ENCODE peak calls at places on chromosomes 5 and 9, in eight cellular contexts. O is GM19239; P is cardiac muscle cell; J is amniotic stem cell; G is Ammon's horn; B is activated CD8-positive, alpha-beta memory T cell treated with anti-CD3 and anti-CD28 coated beads for 24 hours; W is choroid plexus epithelial cell; Z is activated naive CD4-positive, alpha-beta T cell treated with Interleukin-2 at 50 U/mL for 16 hours. T is an unnamed sample.

GRCh38 chr5:96528816-96529474 is 95.9 kb upstream of the PCSK1 start:
- DNase-seq in P (no peak), O (no peak), J (no peak), W (no peak), G (no peak), Z (no peak), B (no peak), T (no peak)

GRCh38 chr5:116771466-116772151 is 197.0 kb upstream of the SEMA6A start:
- DNase-seq in O (no peak), J (no peak), W (peak; percentile 27), Z (no peak), B (no peak), G (peak; percentile 35), P (no peak), T (peak; percentile 6)

GRCh38 chr9:134916161-134916665 is 1.5 kb downstream of the FCN1 start:
- DNase-seq in G (no peak), B (no peak), O (no peak), W (no peak), Z (no peak), P (no peak), J (no peak), T (no peak)

GRCh38 chr5:143016777-143017374 is 246.7 kb downstream of the ARHGAP26 start:
- DNase-seq in G (no peak), O (no peak), B (no peak), P (peak; percentile 57), W (peak; percentile 88), J (no peak), Z (peak; percentile 59), T (no peak)

GRCh38 chr9:92325991-92326500 is 293 bp downstream of the CENPP start:
- DNase-seq in P (no peak), B (no peak), O (no peak), Z (no peak), G (no peak), J (no peak), W (no peak), T (no peak)

GRCh38 chr9:96279927-96280326 is 22.0 kb downstream of the HSD17B3 start:
- DNase-seq in W (no peak), Z (no peak), J (no peak), B (no peak), P (no peak), G (no peak), O (no peak), T (no peak)

GRCh38 chr9:128098017-128098935 is 29.3 kb downstream of the PTGES2 start:
- DNase-seq in G (peak; percentile 93), B (peak; percentile 80), O (no peak), Z (peak; percentile 60), J (peak; percentile 97), W (peak; percentile 98), P (peak; percentile 99), T (peak; percentile 90)

GRCh38 chr9:91580136-91580535 is 156.5 kb upstream of the NFIL3 start:
- DNase-seq in P (peak; percentile 63), G (no peak), Z (no peak), W (peak; percentile 79), O (no peak), B (no peak), J (no peak), T (no peak)

GRCh38 chr9:75830303-75830702 is 60.2 kb upstream of the PCSK5 start:
- DNase-seq in J (no peak), Z (no peak), P (no peak), W (no peak), B (no peak), O (no peak), G (no peak), T (no peak)

GRCh38 chr5:98940586-98940985 is 11.8 kb upstream of the CHD1 start:
- DNase-seq in J (no peak), G (peak; percentile 47), W (peak; percentile 24), Z (no peak), B (no peak), O (no peak), P (no peak), T (no peak)

GRCh38 chr9:29043070-29043469 is 1469.8 kb upstream of the C9orf72 start:
- DNase-seq in Z (no peak), J (no peak), P (no peak), O (no peak), G (no peak), B (no peak), W (no peak), T (no peak)

GRCh38 chr9:131735238-131736181 is 4.4 kb downstream of the RAPGEF1 start:
- DNase-seq in O (no peak), P (no peak), Z (no peak), G (no peak), J (no peak), B (no peak), W (no peak), T (no peak)

GRCh38 chr5:115435065-115435775 is 109.4 kb downstream of the FEM1C start:
- DNase-seq in W (no peak), P (no peak), G (peak; percentile 45), J (no peak), Z (no peak), O (no peak), B (no peak), T (no peak)

T was measured in nephron progenitor cell.